ENCODE peak calls at places on chromosomes 11 and 22, in seven cellular contexts. P, D, A, G, B, L and V are unnamed samples.

GRCh38 chr22:46537946-46538815 is 761 bp upstream of the CELSR1 start:
- DNase-seq in P (peak; percentile 26), D (peak; percentile 45), A (no peak), G (no peak), B (no peak), L (peak; percentile 45), V (peak; percentile 79)

GRCh38 chr11:83241291-83241946 is 44.7 kb downstream of the CCDC90B start:
- DNase-seq in P (peak; percentile 63), D (peak; percentile 64), A (no peak), G (peak; percentile 19), B (peak; percentile 86), L (peak; percentile 75), V (peak; percentile 79)

GRCh38 chr11:34276465-34276864 is 81.3 kb downstream of the ABTB2 start:
- DNase-seq in P (no peak), D (no peak), A (no peak), G (no peak), B (no peak), L (no peak), V (no peak)

GRCh38 chr22:22035203-22035602 is 52.6 kb upstream of the TOP3B start:
- DNase-seq in P (no peak), D (no peak), A (no peak), G (no peak), B (no peak), L (no peak), V (no peak)

GRCh38 chr11:111457731-111458368 is 54.3 kb downstream of the BTG4 start:
- DNase-seq in P (no peak), D (no peak), A (no peak), G (no peak), B (no peak), L (no peak), V (no peak)

GRCh38 chr22:40042312-40042711 is 47.6 kb downstream of the FAM83F start:
- DNase-seq in P (no peak), D (no peak), A (no peak), G (no peak), B (no peak), L (no peak), V (no peak)

GRCh38 chr22:37419916-37420655 is 7.2 kb downstream of the ELFN2 start:
- DNase-seq in P (no peak), D (peak; percentile 32), A (peak; percentile 9), G (no peak), B (peak; percentile 56), L (no peak), V (peak; percentile 74)

GRCh38 chr11:130831506-130832385 is 84.5 kb downstream of the SNX19 start:
- DNase-seq in P (no peak), D (no peak), A (no peak), G (no peak), B (no peak), L (no peak), V (peak; percentile 45)

GRCh38 chr11:68461284-68461861 is 821 bp downstream of the PPP6R3 start:
- DNase-seq in P (peak; percentile 13), D (no peak), A (no peak), G (no peak), B (peak; percentile 64), L (peak; percentile 42), V (no peak)

GRCh38 chr11:111417766-111418435 is 38.8 kb upstream of the POU2AF1 start:
- DNase-seq in P (no peak), D (no peak), A (no peak), G (peak; percentile 62), B (peak; percentile 25), L (peak; percentile 60), V (no peak)

GRCh38 chr22:20463324-20464095 is 25.9 kb upstream of the SCARF2 start:
- DNase-seq in P (no peak), D (no peak), A (no peak), G (no peak), B (no peak), L (no peak), V (no peak)

GRCh38 chr11:86174101-86175046 is 70.2 kb upstream of the EED start:
- DNase-seq in P (no peak), D (no peak), A (no peak), G (peak; percentile 91), B (peak; percentile 82), L (peak; percentile 98), V (no peak)

GRCh38 chr11:67213251-67213650 is 53.0 kb upstream of the GRK2 start:
- DNase-seq in P (no peak), D (no peak), A (no peak), G (no peak), B (no peak), L (no peak), V (no peak)

GRCh38 chr11:69770525-69770924 is 4.6 kb downstream of the FGF4 start:
- DNase-seq in P (no peak), D (no peak), A (no peak), G (no peak), B (no peak), L (no peak), V (peak; percentile 63)

GRCh38 chr11:86592659-86593451 is 79.6 kb downstream of the ME3 start:
- DNase-seq in P (peak; percentile 81), D (peak; percentile 52), A (peak; percentile 67), G (peak; percentile 58), B (peak; percentile 91), L (peak; percentile 86), V (no peak)

GRCh38 chr11:1531961-1532586 is 40.0 kb downstream of the DUSP8 start:
- DNase-seq in P (no peak), D (no peak), A (no peak), G (peak; percentile 72), B (no peak), L (no peak), V (no peak)

GRCh38 chr11:106399075-106399500 is 321.6 kb downstream of the AASDHPPT start:
- DNase-seq in P (no peak), D (no peak), A (no peak), G (peak; percentile 9), B (no peak), L (peak; percentile 99), V (peak; percentile 42)

GRCh38 chr11:43021466-43021865 is 290.3 kb upstream of the API5 start:
- DNase-seq in P (no peak), D (peak; percentile 15), A (no peak), G (no peak), B (peak; percentile 39), L (no peak), V (peak; percentile 51)

GRCh38 chr11:68890490-68891231 is 13.0 kb downstream of the MRPL21 start:
- DNase-seq in P (peak; percentile 87), D (no peak), A (no peak), G (peak; percentile 95), B (no peak), L (peak; percentile 80), V (no peak)

GRCh38 chr11:17845431-17845881 is 110.9 kb downstream of the KCNC1 start:
- DNase-seq in P (no peak), D (no peak), A (no peak), G (no peak), B (no peak), L (peak; percentile 55), V (no peak)

GRCh38 chr11:123588117-123588815 is 66.2 kb downstream of the SCN3B start:
- DNase-seq in P (no peak), D (no peak), A (no peak), G (no peak), B (peak; percentile 92), L (no peak), V (no peak)

GRCh38 chr11:72823105-72823804 is 9.0 kb downstream of the ATG16L2 start:
- DNase-seq in P (no peak), D (no peak), A (no peak), G (no peak), B (no peak), L (no peak), V (no peak)

GRCh38 chr22:32444068-32444467 is 20.2 kb downstream of the BPIFC start:
- DNase-seq in P (peak; percentile 37), D (peak; percentile 15), A (no peak), G (no peak), B (peak; percentile 49), L (peak; percentile 1), V (peak; percentile 45)

GRCh38 chr11:116835042-116835772 is 2.2 kb downstream of the APOA1 start:
- DNase-seq in P (no peak), D (no peak), A (no peak), G (no peak), B (no peak), L (no peak), V (no peak)

GRCh38 chr22:41940853-41941765 is 5.8 kb downstream of the CENPM start:
- DNase-seq in P (peak; percentile 16), D (peak; percentile 90), A (peak; percentile 82), G (peak; percentile 84), B (peak; percentile 80), L (peak; percentile 86), V (peak; percentile 86)

GRCh38 chr11:13073119-13073981 is 64.2 kb downstream of the RASSF10 start:
- DNase-seq in P (no peak), D (no peak), A (no peak), G (no peak), B (no peak), L (peak; percentile 10), V (no peak)

GRCh38 chr11:76670475-76671235 is at the start of gene LRRC32:
- DNase-seq in P (no peak), D (peak; percentile 67), A (peak; percentile 6), G (peak; percentile 84), B (no peak), L (peak; percentile 55), V (peak; percentile 78)